ENCODE peak calls at places on chromosomes 5 and 9, in seven cellular contexts. E, L, X, S, Y, Q and D are unnamed samples.

GRCh38 chr5:170590537-170590936 is 86.7 kb downstream of the KCNIP1 start:
- DNase-seq in E (no peak), L (no peak), X (no peak), S (no peak), Y (no peak), Q (peak; percentile 13), D (no peak)

GRCh38 chr9:107208121-107208520 is 75.0 kb upstream of the RAD23B start:
- DNase-seq in E (peak; percentile 88), L (no peak), X (no peak), S (no peak), Y (peak; percentile 47), Q (no peak), D (peak; percentile 67)

GRCh38 chr9:4298255-4299005 is 1.4 kb downstream of the GLIS3 start:
- DNase-seq in E (peak; percentile 47), L (peak; percentile 50), X (no peak), S (peak; percentile 44), Y (peak; percentile 27), Q (peak; percentile 70), D (peak; percentile 50)

GRCh38 chr9:74555625-74556024 is 58.5 kb downstream of the RORB start:
- DNase-seq in E (no peak), L (no peak), X (no peak), S (no peak), Y (no peak), Q (no peak), D (no peak)

GRCh38 chr5:73446631-73447233 is 1.8 kb downstream of the FOXD1 start:
- DNase-seq in E (no peak), L (no peak), X (no peak), S (no peak), Y (no peak), Q (no peak), D (peak; percentile 17)

GRCh38 chr5:59321631-59322030 is 571.9 kb downstream of the PDE4D start:
- DNase-seq in E (no peak), L (no peak), X (no peak), S (no peak), Y (no peak), Q (no peak), D (no peak)

GRCh38 chr9:86997158-86997557 is 49.9 kb upstream of the GAS1 start:
- DNase-seq in E (no peak), L (no peak), X (no peak), S (no peak), Y (no peak), Q (no peak), D (no peak)

GRCh38 chr5:123367739-123368138 is 55.5 kb downstream of the CEP120 start:
- DNase-seq in E (peak; percentile 30), L (no peak), X (no peak), S (peak; percentile 6), Y (peak; percentile 32), Q (no peak), D (peak; percentile 28)

GRCh38 chr5:180526265-180526664 is 32.1 kb downstream of the CNOT6 start:
- DNase-seq in E (peak; percentile 5), L (no peak), X (no peak), S (no peak), Y (no peak), Q (no peak), D (no peak)

GRCh38 chr5:177605667-177606066 is 5.7 kb downstream of the B4GALT7 start:
- DNase-seq in E (no peak), L (no peak), X (no peak), S (no peak), Y (no peak), Q (no peak), D (no peak)

GRCh38 chr9:128136816-128137793 is 9.6 kb upstream of the PTGES2 start:
- DNase-seq in E (peak; percentile 85), L (no peak), X (no peak), S (no peak), Y (peak; percentile 87), Q (no peak), D (peak; percentile 74)

GRCh38 chr9:97689401-97689800 is 7.7 kb downstream of the XPA start:
- DNase-seq in E (no peak), L (no peak), X (no peak), S (no peak), Y (peak; percentile 17), Q (no peak), D (no peak)